ENCODE peak calls at places on chromosomes 5 and 9, in ten cellular contexts. One of them, this sample, is unnamed. For H3K27me3 and H3K4me1, the result is how much of the 10 kb centered on the place peaks cover.

GRCh38 chr9:4048441-4048840 is 251.4 kb downstream of the GLIS3 start:
- DNase-seq in fibroblast of lung: peak
- DNase-seq in spleen: no peak
- DNase-seq in uterus: no peak
- DNase-seq in Caco-2: peak
- DNase-seq in CD8-positive, alpha-beta memory T cell: no peak
- DNase-seq in left lung: no peak
- DNase-seq in breast epithelium: no peak
- DNase-seq in heart left ventricle: no peak
- DNase-seq in lung: no peak
- DNase-seq in this sample: no peak

GRCh38 chr9:38142201-38142600 is 73.2 kb upstream of the SHB start:
- DNase-seq in breast epithelium: no peak
- DNase-seq in uterus: no peak
- DNase-seq in spleen: no peak
- DNase-seq in CD8-positive, alpha-beta memory T cell: no peak
- DNase-seq in heart left ventricle: no peak
- DNase-seq in lung: no peak
- DNase-seq in Caco-2: peak
- DNase-seq in left lung: no peak
- DNase-seq in fibroblast of lung: peak
- DNase-seq in this sample: no peak

GRCh38 chr9:110942522-110942921 is 95.7 kb downstream of the LPAR1 start:
- DNase-seq in lung: no peak
- DNase-seq in uterus: no peak
- DNase-seq in Caco-2: no peak
- DNase-seq in fibroblast of lung: peak
- DNase-seq in left lung: no peak
- DNase-seq in CD8-positive, alpha-beta memory T cell: no peak
- DNase-seq in heart left ventricle: no peak
- DNase-seq in spleen: no peak
- DNase-seq in breast epithelium: no peak
- DNase-seq in this sample: no peak

GRCh38 chr5:120396186-120396585 is 67.9 kb upstream of the PRR16 start:
- DNase-seq in lung: no peak
- DNase-seq in Caco-2: no peak
- DNase-seq in breast epithelium: no peak
- DNase-seq in CD8-positive, alpha-beta memory T cell: no peak
- DNase-seq in uterus: no peak
- DNase-seq in fibroblast of lung: peak
- DNase-seq in left lung: no peak
- DNase-seq in heart left ventricle: no peak
- DNase-seq in spleen: no peak
- DNase-seq in this sample: no peak

GRCh38 chr5:72383280-72384205 is 63.4 kb downstream of the PTCD2 start:
- DNase-seq in CD8-positive, alpha-beta memory T cell: no peak
- DNase-seq in lung: no peak
- DNase-seq in heart left ventricle: no peak
- DNase-seq in uterus: no peak
- DNase-seq in left lung: no peak
- DNase-seq in spleen: no peak
- DNase-seq in fibroblast of lung: peak
- DNase-seq in breast epithelium: no peak
- DNase-seq in Caco-2: no peak
- DNase-seq in this sample: no peak

GRCh38 chr5:50958852-50959457 is 292.5 kb downstream of the PARP8 start:
- DNase-seq in Caco-2: no peak
- DNase-seq in spleen: no peak
- DNase-seq in breast epithelium: no peak
- DNase-seq in left lung: no peak
- DNase-seq in fibroblast of lung: peak
- DNase-seq in lung: no peak
- DNase-seq in uterus: no peak
- DNase-seq in heart left ventricle: no peak
- DNase-seq in CD8-positive, alpha-beta memory T cell: no peak
- DNase-seq in this sample: peak

GRCh38 chr9:122377241-122378164 is 6.7 kb downstream of the PTGS1 start:
- DNase-seq in spleen: peak
- DNase-seq in fibroblast of lung: no peak
- DNase-seq in CD8-positive, alpha-beta memory T cell: no peak
- DNase-seq in lung: no peak
- DNase-seq in left lung: no peak
- DNase-seq in Caco-2: no peak
- DNase-seq in heart left ventricle: no peak
- DNase-seq in breast epithelium: no peak
- DNase-seq in uterus: no peak
- DNase-seq in this sample: no peak

GRCh38 chr9:69308217-69308931 is 16.6 kb upstream of the ENTREP1 start:
- DNase-seq in lung: no peak
- DNase-seq in left lung: no peak
- DNase-seq in Caco-2: no peak
- DNase-seq in fibroblast of lung: no peak
- DNase-seq in uterus: no peak
- DNase-seq in spleen: no peak
- DNase-seq in CD8-positive, alpha-beta memory T cell: no peak
- DNase-seq in breast epithelium: no peak
- DNase-seq in heart left ventricle: no peak
- DNase-seq in this sample: no peak

GRCh38 chr5:64074533-64074932 is 91.1 kb upstream of the RNF180 start:
- DNase-seq in uterus: no peak
- DNase-seq in Caco-2: no peak
- DNase-seq in left lung: no peak
- DNase-seq in breast epithelium: no peak
- DNase-seq in fibroblast of lung: peak
- DNase-seq in CD8-positive, alpha-beta memory T cell: no peak
- DNase-seq in heart left ventricle: no peak
- DNase-seq in lung: no peak
- DNase-seq in spleen: no peak
- DNase-seq in this sample: no peak

GRCh38 chr9:29214702-29215248 is 1641.5 kb upstream of the C9orf72 start:
- DNase-seq in lung: no peak
- DNase-seq in Caco-2: no peak
- DNase-seq in uterus: peak
- DNase-seq in left lung: no peak
- DNase-seq in heart left ventricle: no peak
- DNase-seq in fibroblast of lung: no peak
- DNase-seq in CD8-positive, alpha-beta memory T cell: no peak
- DNase-seq in spleen: no peak
- DNase-seq in breast epithelium: no peak
- DNase-seq in this sample: no peak

DNA sequence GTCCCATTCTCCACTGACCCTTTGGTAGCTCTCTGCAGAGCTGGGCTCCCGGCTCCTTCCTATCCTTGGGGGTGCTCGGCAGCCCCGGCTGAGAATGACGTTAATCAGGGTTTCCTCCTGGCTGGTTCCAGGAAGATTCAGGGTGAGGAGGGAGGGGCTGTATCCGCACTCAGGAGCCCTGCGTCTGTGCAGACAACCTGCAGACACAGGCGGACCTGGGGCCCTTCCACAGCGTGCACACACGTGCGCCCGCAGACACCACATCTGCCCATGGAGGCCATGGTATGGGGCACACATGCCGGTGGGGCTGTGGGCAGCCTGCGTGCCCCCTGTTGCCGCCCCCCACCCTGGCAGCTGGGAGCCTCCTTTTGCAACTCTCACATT is 66.6 kb upstream of the RNU6ATAC start:
- DNase-seq in lung: no peak
- DNase-seq in spleen: no peak
- DNase-seq in heart left ventricle: no peak
- DNase-seq in breast epithelium: no peak
- DNase-seq in uterus: no peak
- DNase-seq in Caco-2: no peak
- DNase-seq in CD8-positive, alpha-beta memory T cell: no peak
- DNase-seq in left lung: no peak
- DNase-seq in fibroblast of lung: no peak
- DNase-seq in this sample: no peak
- H3K27me3 ChIP-seq in lung: under half
- H3K27me3 ChIP-seq in spleen: under half
- H3K27me3 ChIP-seq in heart left ventricle: under half
- H3K27me3 ChIP-seq in breast epithelium: under half
- H3K27me3 ChIP-seq in uterus: under half
- H3K27me3 ChIP-seq in Caco-2: under half
- H3K27me3 ChIP-seq in CD8-positive, alpha-beta memory T cell: under half
- H3K27me3 ChIP-seq in left lung: under half
- H3K27me3 ChIP-seq in fibroblast of lung: under half
- H3K27me3 ChIP-seq in this sample: under half

GRCh38 chr5:14400085-14400484 is 181.5 kb upstream of the OTULINL start:
- DNase-seq in left lung: no peak
- DNase-seq in CD8-positive, alpha-beta memory T cell: no peak
- DNase-seq in heart left ventricle: no peak
- DNase-seq in uterus: no peak
- DNase-seq in lung: no peak
- DNase-seq in breast epithelium: no peak
- DNase-seq in spleen: no peak
- DNase-seq in fibroblast of lung: peak
- DNase-seq in Caco-2: no peak
- DNase-seq in this sample: no peak
- H3K4me3 ChIP-seq in left lung: no peak
- H3K4me3 ChIP-seq in CD8-positive, alpha-beta memory T cell: no peak
- H3K4me3 ChIP-seq in heart left ventricle: no peak
- H3K4me3 ChIP-seq in uterus: no peak
- H3K4me3 ChIP-seq in lung: no peak
- H3K4me3 ChIP-seq in breast epithelium: no peak
- H3K4me3 ChIP-seq in spleen: no peak
- H3K4me3 ChIP-seq in fibroblast of lung: no peak
- H3K4me3 ChIP-seq in Caco-2: no peak
- H3K4me3 ChIP-seq in this sample: no peak

GRCh38 chr5:151679421-151680155 is 7.1 kb downstream of the SPARC start:
- DNase-seq in left lung: no peak
- DNase-seq in uterus: no peak
- DNase-seq in Caco-2: no peak
- DNase-seq in spleen: no peak
- DNase-seq in CD8-positive, alpha-beta memory T cell: no peak
- DNase-seq in heart left ventricle: no peak
- DNase-seq in fibroblast of lung: peak
- DNase-seq in lung: no peak
- DNase-seq in breast epithelium: no peak
- DNase-seq in this sample: no peak

GRCh38 chr5:151678146-151678545 is 8.6 kb downstream of the SPARC start:
- DNase-seq in spleen: no peak
- DNase-seq in breast epithelium: no peak
- DNase-seq in uterus: no peak
- DNase-seq in fibroblast of lung: peak
- DNase-seq in heart left ventricle: no peak
- DNase-seq in Caco-2: no peak
- DNase-seq in lung: no peak
- DNase-seq in left lung: no peak
- DNase-seq in CD8-positive, alpha-beta memory T cell: no peak
- DNase-seq in this sample: no peak

GRCh38 chr5:151676719-151677118 is 10.0 kb downstream of the SPARC start:
- DNase-seq in lung: no peak
- DNase-seq in fibroblast of lung: peak
- DNase-seq in CD8-positive, alpha-beta memory T cell: no peak
- DNase-seq in left lung: no peak
- DNase-seq in breast epithelium: no peak
- DNase-seq in spleen: no peak
- DNase-seq in uterus: no peak
- DNase-seq in heart left ventricle: no peak
- DNase-seq in Caco-2: no peak
- DNase-seq in this sample: no peak

GRCh38 chr5:151680944-151681427 is 5.7 kb downstream of the SPARC start:
- DNase-seq in uterus: no peak
- DNase-seq in fibroblast of lung: peak
- DNase-seq in heart left ventricle: no peak
- DNase-seq in spleen: no peak
- DNase-seq in CD8-positive, alpha-beta memory T cell: no peak
- DNase-seq in Caco-2: no peak
- DNase-seq in lung: no peak
- DNase-seq in breast epithelium: no peak
- DNase-seq in left lung: no peak
- DNase-seq in this sample: no peak

DNA sequence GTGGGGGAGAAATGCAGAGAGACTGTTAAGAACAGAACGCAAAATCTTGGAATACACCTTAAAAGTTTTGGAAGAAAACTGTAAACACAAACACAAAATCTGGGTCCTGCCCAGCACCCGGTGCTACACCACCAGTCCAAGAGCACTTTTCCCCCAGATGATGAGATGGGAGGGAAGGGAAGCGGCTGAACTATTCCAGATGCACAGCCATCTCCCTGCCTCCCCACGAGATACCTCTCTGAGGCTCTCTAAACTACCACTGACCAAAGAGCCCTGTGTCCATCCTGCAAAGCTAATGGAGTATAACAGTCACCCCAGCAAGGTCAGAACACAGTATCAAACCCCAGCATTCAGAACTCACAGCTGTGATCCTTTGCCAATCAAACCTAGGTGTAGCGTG is 8.0 kb downstream of the SPARC start:
- DNase-seq in uterus: no peak
- DNase-seq in left lung: no peak
- DNase-seq in fibroblast of lung: peak
- DNase-seq in heart left ventricle: no peak
- DNase-seq in spleen: no peak
- DNase-seq in Caco-2: no peak
- DNase-seq in CD8-positive, alpha-beta memory T cell: no peak
- DNase-seq in lung: no peak
- DNase-seq in breast epithelium: no peak
- DNase-seq in this sample: no peak
- H3K4me1 ChIP-seq in uterus: half or more
- H3K4me1 ChIP-seq in left lung: half or more
- H3K4me1 ChIP-seq in fibroblast of lung: half or more
- H3K4me1 ChIP-seq in heart left ventricle: half or more
- H3K4me1 ChIP-seq in spleen: half or more
- H3K4me1 ChIP-seq in Caco-2: under half
- H3K4me1 ChIP-seq in CD8-positive, alpha-beta memory T cell: under half
- H3K4me1 ChIP-seq in lung: under half
- H3K4me1 ChIP-seq in breast epithelium: half or more
- H3K4me1 ChIP-seq in this sample: under half

GRCh38 chr5:42812620-42813019 is 928 bp upstream of the SELENOP start:
- DNase-seq in heart left ventricle: no peak
- DNase-seq in breast epithelium: no peak
- DNase-seq in left lung: no peak
- DNase-seq in Caco-2: no peak
- DNase-seq in uterus: no peak
- DNase-seq in CD8-positive, alpha-beta memory T cell: no peak
- DNase-seq in lung: no peak
- DNase-seq in fibroblast of lung: no peak
- DNase-seq in spleen: no peak
- DNase-seq in this sample: no peak

GRCh38 chr5:42813533-42813932 is 1.8 kb upstream of the SELENOP start:
- DNase-seq in heart left ventricle: no peak
- DNase-seq in breast epithelium: no peak
- DNase-seq in Caco-2: no peak
- DNase-seq in CD8-positive, alpha-beta memory T cell: no peak
- DNase-seq in fibroblast of lung: no peak
- DNase-seq in spleen: no peak
- DNase-seq in lung: no peak
- DNase-seq in left lung: no peak
- DNase-seq in uterus: peak
- DNase-seq in this sample: no peak

GRCh38 chr5:42808888-42809611 is 2.6 kb downstream of the SELENOP start:
- DNase-seq in CD8-positive, alpha-beta memory T cell: no peak
- DNase-seq in Caco-2: no peak
- DNase-seq in uterus: no peak
- DNase-seq in lung: no peak
- DNase-seq in fibroblast of lung: no peak
- DNase-seq in spleen: no peak
- DNase-seq in breast epithelium: no peak
- DNase-seq in heart left ventricle: no peak
- DNase-seq in left lung: no peak
- DNase-seq in this sample: no peak

GRCh38 chr5:42811591-42812392 is at the start of gene SELENOP:
- DNase-seq in uterus: peak
- DNase-seq in heart left ventricle: no peak
- DNase-seq in breast epithelium: peak
- DNase-seq in lung: peak
- DNase-seq in fibroblast of lung: no peak
- DNase-seq in CD8-positive, alpha-beta memory T cell: no peak
- DNase-seq in spleen: no peak
- DNase-seq in left lung: peak
- DNase-seq in Caco-2: peak
- DNase-seq in this sample: peak

GRCh38 chr5:42810905-42811590 is 644 bp downstream of the SELENOP start:
- DNase-seq in uterus: no peak
- DNase-seq in Caco-2: no peak
- DNase-seq in heart left ventricle: no peak
- DNase-seq in breast epithelium: no peak
- DNase-seq in fibroblast of lung: no peak
- DNase-seq in CD8-positive, alpha-beta memory T cell: no peak
- DNase-seq in left lung: no peak
- DNase-seq in lung: no peak
- DNase-seq in spleen: no peak
- DNase-seq in this sample: no peak
- H3K27me3 ChIP-seq in uterus: under half
- H3K27me3 ChIP-seq in Caco-2: under half
- H3K27me3 ChIP-seq in heart left ventricle: under half
- H3K27me3 ChIP-seq in breast epithelium: under half
- H3K27me3 ChIP-seq in fibroblast of lung: under half
- H3K27me3 ChIP-seq in CD8-positive, alpha-beta memory T cell: under half
- H3K27me3 ChIP-seq in left lung: under half
- H3K27me3 ChIP-seq in lung: under half
- H3K27me3 ChIP-seq in spleen: under half
- H3K27me3 ChIP-seq in this sample: under half

This sample was measured in body of pancreas.